ENCODE peak calls at places on chromosomes 7 and 10, in nine cellular contexts. One of them, this sample, is unnamed.

GRCh38 chr7:70208236-70209063 is 610.2 kb downstream of the AUTS2 start:
- DNase-seq in hepatocyte: peak; percentile 61
- DNase-seq in adrenal gland: no peak
- DNase-seq in pancreas: no peak
- DNase-seq in cardiac muscle cell: peak; percentile 9
- DNase-seq in omental fat pad: no peak
- DNase-seq in body of pancreas: no peak
- DNase-seq in endothelial cell: no peak
- DNase-seq in Panc1: no peak
- DNase-seq in this sample: no peak

GRCh38 chr7:130872756-130873448 is 138.9 kb upstream of the KLF14 start:
- DNase-seq in hepatocyte: no peak
- DNase-seq in adrenal gland: no peak
- DNase-seq in pancreas: no peak
- DNase-seq in cardiac muscle cell: no peak
- DNase-seq in omental fat pad: no peak
- DNase-seq in body of pancreas: no peak
- DNase-seq in endothelial cell: no peak
- DNase-seq in Panc1: no peak
- DNase-seq in this sample: no peak

GRCh38 chr7:17299477-17299991 is 1.1 kb downstream of the AHR start:
- DNase-seq in hepatocyte: peak; percentile 15
- DNase-seq in adrenal gland: no peak
- DNase-seq in pancreas: peak; percentile 10
- DNase-seq in cardiac muscle cell: peak; percentile 55
- DNase-seq in omental fat pad: no peak
- DNase-seq in body of pancreas: no peak
- DNase-seq in endothelial cell: no peak
- DNase-seq in Panc1: no peak
- DNase-seq in this sample: no peak

GRCh38 chr10:77165445-77166316 is 471.9 kb downstream of the KCNMA1 start:
- DNase-seq in hepatocyte: peak; percentile 75
- DNase-seq in adrenal gland: peak; percentile 28
- DNase-seq in pancreas: peak; percentile 60
- DNase-seq in cardiac muscle cell: peak; percentile 72
- DNase-seq in omental fat pad: no peak
- DNase-seq in body of pancreas: peak; percentile 54
- DNase-seq in endothelial cell: peak; percentile 66
- DNase-seq in Panc1: peak; percentile 88
- DNase-seq in this sample: no peak

GRCh38 chr10:103433858-103434257 is 18.3 kb downstream of the CALHM2 start:
- DNase-seq in hepatocyte: no peak
- DNase-seq in adrenal gland: peak; percentile 69
- DNase-seq in pancreas: no peak
- DNase-seq in cardiac muscle cell: peak; percentile 86
- DNase-seq in omental fat pad: no peak
- DNase-seq in body of pancreas: no peak
- DNase-seq in endothelial cell: no peak
- DNase-seq in Panc1: no peak
- DNase-seq in this sample: no peak

GRCh38 chr10:63718453-63718852 is 197.3 kb downstream of the REEP3 start:
- DNase-seq in hepatocyte: no peak
- DNase-seq in adrenal gland: no peak
- DNase-seq in pancreas: no peak
- DNase-seq in cardiac muscle cell: no peak
- DNase-seq in omental fat pad: no peak
- DNase-seq in body of pancreas: no peak
- DNase-seq in endothelial cell: no peak
- DNase-seq in Panc1: no peak
- DNase-seq in this sample: no peak

GRCh38 chr7:144787127-144787526 is 48.7 kb downstream of the TPK1 start:
- DNase-seq in hepatocyte: no peak
- DNase-seq in adrenal gland: no peak
- DNase-seq in pancreas: no peak
- DNase-seq in cardiac muscle cell: no peak
- DNase-seq in omental fat pad: no peak
- DNase-seq in body of pancreas: no peak
- DNase-seq in endothelial cell: peak; percentile 5
- DNase-seq in Panc1: no peak
- DNase-seq in this sample: no peak

GRCh38 chr7:26508917-26509316 is 217.3 kb downstream of the SNX10 start:
- DNase-seq in hepatocyte: no peak
- DNase-seq in adrenal gland: no peak
- DNase-seq in pancreas: no peak
- DNase-seq in cardiac muscle cell: no peak
- DNase-seq in omental fat pad: no peak
- DNase-seq in body of pancreas: no peak
- DNase-seq in endothelial cell: no peak
- DNase-seq in Panc1: no peak
- DNase-seq in this sample: no peak

GRCh38 chr7:131843862-131844261 is 287.4 kb upstream of the PODXL start:
- DNase-seq in hepatocyte: peak; percentile 61
- DNase-seq in adrenal gland: no peak
- DNase-seq in pancreas: no peak
- DNase-seq in cardiac muscle cell: peak; percentile 35
- DNase-seq in omental fat pad: no peak
- DNase-seq in body of pancreas: no peak
- DNase-seq in endothelial cell: no peak
- DNase-seq in Panc1: no peak
- DNase-seq in this sample: no peak

GRCh38 chr7:43077732-43078391 is 34.6 kb upstream of the HECW1 start:
- DNase-seq in hepatocyte: peak; percentile 21
- DNase-seq in adrenal gland: no peak
- DNase-seq in pancreas: no peak
- DNase-seq in cardiac muscle cell: peak; percentile 64
- DNase-seq in omental fat pad: no peak
- DNase-seq in body of pancreas: no peak
- DNase-seq in endothelial cell: no peak
- DNase-seq in Panc1: no peak
- DNase-seq in this sample: no peak
- TF ChIP-seq CTCF in hepatocyte: no peak
- TF ChIP-seq CTCF in adrenal gland: no peak
- TF ChIP-seq CTCF in pancreas: no peak
- TF ChIP-seq CTCF in cardiac muscle cell: no peak
- TF ChIP-seq CTCF in omental fat pad: no peak
- TF ChIP-seq CTCF in body of pancreas: no peak
- TF ChIP-seq CTCF in endothelial cell: no peak
- TF ChIP-seq CTCF in Panc1: no peak
- TF ChIP-seq CTCF in this sample: no peak

DNA sequence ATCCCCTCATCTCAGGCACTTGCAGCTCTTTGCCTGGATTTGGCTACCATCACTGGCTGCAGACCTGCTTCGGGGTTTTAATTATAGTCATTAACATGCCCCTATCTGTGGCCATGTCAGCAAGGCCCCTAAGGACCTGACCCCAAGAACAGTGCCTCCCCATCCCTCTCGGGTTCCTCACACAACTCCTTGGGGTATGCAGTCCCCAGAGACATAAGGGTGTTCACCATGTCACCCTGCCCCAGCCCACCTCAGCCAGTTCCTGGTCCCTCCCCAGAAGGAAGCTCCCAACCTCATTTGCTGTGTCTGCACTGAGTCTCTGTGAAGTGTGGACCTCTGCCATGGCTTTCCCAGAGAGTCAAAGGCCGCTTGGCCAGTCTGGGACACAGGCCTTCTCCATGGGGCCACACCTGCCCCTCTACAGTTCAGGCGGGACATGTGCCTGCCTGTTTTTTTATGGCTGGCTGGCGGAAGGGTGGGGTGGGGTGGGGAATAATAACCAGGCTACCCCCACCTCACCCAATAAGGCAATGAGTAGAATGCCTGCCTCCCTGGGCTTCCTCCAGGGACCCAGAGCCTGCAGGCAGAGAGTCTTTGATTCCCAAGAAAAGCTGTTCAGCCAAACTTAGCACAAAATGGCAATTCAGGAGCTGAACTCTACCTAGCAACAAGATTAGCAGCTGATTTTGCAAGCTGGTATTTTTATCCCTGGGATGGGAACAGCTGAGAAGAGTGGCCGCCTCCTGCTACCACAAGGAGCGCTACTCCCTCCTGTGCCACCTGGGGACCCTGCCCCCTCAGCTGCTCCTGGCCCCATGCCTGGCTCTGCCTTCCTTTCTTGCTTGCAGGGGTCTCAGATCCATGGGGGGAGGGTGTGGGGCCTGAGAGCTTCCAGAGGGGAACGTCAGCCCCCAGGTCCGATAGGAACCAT is 23.7 kb upstream of the CAMK2B start:
- DNase-seq in hepatocyte: no peak
- DNase-seq in adrenal gland: no peak
- DNase-seq in pancreas: no peak
- DNase-seq in cardiac muscle cell: no peak
- DNase-seq in omental fat pad: no peak
- DNase-seq in body of pancreas: no peak
- DNase-seq in endothelial cell: no peak
- DNase-seq in Panc1: no peak
- DNase-seq in this sample: no peak
- TF ChIP-seq CTCF in hepatocyte: no peak
- TF ChIP-seq CTCF in adrenal gland: no peak
- TF ChIP-seq CTCF in pancreas: no peak
- TF ChIP-seq CTCF in cardiac muscle cell: no peak
- TF ChIP-seq CTCF in omental fat pad: no peak
- TF ChIP-seq CTCF in body of pancreas: no peak
- TF ChIP-seq CTCF in endothelial cell: no peak
- TF ChIP-seq CTCF in Panc1: no peak
- TF ChIP-seq CTCF in this sample: no peak

DNA sequence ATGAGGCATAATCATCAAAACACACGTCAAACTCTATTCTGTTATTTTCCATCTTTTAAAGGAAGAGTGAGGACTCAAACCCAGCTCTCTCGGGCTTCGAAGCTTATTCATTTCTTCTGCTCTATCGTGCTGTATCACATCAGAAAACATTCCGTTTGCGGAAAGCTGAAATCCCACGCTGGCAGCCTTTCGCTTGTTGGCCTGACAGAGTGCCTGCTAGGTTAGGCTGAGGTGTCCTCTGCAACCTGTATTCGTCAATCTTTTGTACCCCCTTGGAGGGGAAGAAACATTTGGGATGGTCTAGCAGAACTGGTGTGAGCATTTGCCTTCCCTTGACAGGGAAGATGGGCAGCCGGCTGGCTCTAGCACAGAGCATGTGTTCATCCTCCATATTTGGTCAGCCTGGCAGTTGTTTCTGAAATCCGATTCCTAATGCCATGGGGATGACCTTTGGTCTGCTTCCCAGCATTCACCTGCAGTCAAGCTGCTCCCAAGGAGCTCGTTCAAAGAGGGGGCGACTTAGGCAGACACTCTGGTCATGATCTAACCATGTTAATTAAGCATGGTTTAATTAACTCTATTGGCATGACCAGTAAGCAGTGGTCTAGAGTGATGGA is 55.2 kb downstream of the TACC2 start:
- DNase-seq in hepatocyte: peak; percentile 58
- DNase-seq in adrenal gland: no peak
- DNase-seq in pancreas: peak; percentile 68
- DNase-seq in cardiac muscle cell: no peak
- DNase-seq in omental fat pad: no peak
- DNase-seq in body of pancreas: peak; percentile 74
- DNase-seq in endothelial cell: no peak
- DNase-seq in Panc1: no peak
- DNase-seq in this sample: no peak
- TF ChIP-seq CTCF in hepatocyte: no peak
- TF ChIP-seq CTCF in adrenal gland: no peak
- TF ChIP-seq CTCF in pancreas: no peak
- TF ChIP-seq CTCF in cardiac muscle cell: no peak
- TF ChIP-seq CTCF in omental fat pad: no peak
- TF ChIP-seq CTCF in body of pancreas: no peak
- TF ChIP-seq CTCF in endothelial cell: no peak
- TF ChIP-seq CTCF in Panc1: no peak
- TF ChIP-seq CTCF in this sample: no peak

GRCh38 chr7:27905951-27906350 is 166.0 kb downstream of the TAX1BP1 start:
- DNase-seq in hepatocyte: no peak
- DNase-seq in adrenal gland: no peak
- DNase-seq in pancreas: no peak
- DNase-seq in cardiac muscle cell: no peak
- DNase-seq in omental fat pad: no peak
- DNase-seq in body of pancreas: no peak
- DNase-seq in endothelial cell: no peak
- DNase-seq in Panc1: no peak
- DNase-seq in this sample: no peak

GRCh38 chr7:27901028-27901760 is 161.2 kb downstream of the TAX1BP1 start:
- DNase-seq in hepatocyte: no peak
- DNase-seq in adrenal gland: no peak
- DNase-seq in pancreas: no peak
- DNase-seq in cardiac muscle cell: peak; percentile 54
- DNase-seq in omental fat pad: no peak
- DNase-seq in body of pancreas: no peak
- DNase-seq in endothelial cell: no peak
- DNase-seq in Panc1: no peak
- DNase-seq in this sample: no peak

GRCh38 chr7:27908534-27909165 is 168.7 kb downstream of the TAX1BP1 start:
- DNase-seq in hepatocyte: no peak
- DNase-seq in adrenal gland: no peak
- DNase-seq in pancreas: no peak
- DNase-seq in cardiac muscle cell: no peak
- DNase-seq in omental fat pad: no peak
- DNase-seq in body of pancreas: no peak
- DNase-seq in endothelial cell: no peak
- DNase-seq in Panc1: no peak
- DNase-seq in this sample: no peak

GRCh38 chr7:27910341-27910740 is 170.4 kb downstream of the TAX1BP1 start:
- DNase-seq in hepatocyte: no peak
- DNase-seq in adrenal gland: no peak
- DNase-seq in pancreas: no peak
- DNase-seq in cardiac muscle cell: no peak
- DNase-seq in omental fat pad: no peak
- DNase-seq in body of pancreas: no peak
- DNase-seq in endothelial cell: no peak
- DNase-seq in Panc1: no peak
- DNase-seq in this sample: no peak

GRCh38 chr7:27906385-27907091 is 166.6 kb downstream of the TAX1BP1 start:
- DNase-seq in hepatocyte: no peak
- DNase-seq in adrenal gland: no peak
- DNase-seq in pancreas: no peak
- DNase-seq in cardiac muscle cell: no peak
- DNase-seq in omental fat pad: no peak
- DNase-seq in body of pancreas: no peak
- DNase-seq in endothelial cell: no peak
- DNase-seq in Panc1: no peak
- DNase-seq in this sample: no peak
- TF ChIP-seq CTCF in hepatocyte: no peak
- TF ChIP-seq CTCF in adrenal gland: no peak
- TF ChIP-seq CTCF in pancreas: no peak
- TF ChIP-seq CTCF in cardiac muscle cell: no peak
- TF ChIP-seq CTCF in omental fat pad: no peak
- TF ChIP-seq CTCF in body of pancreas: no peak
- TF ChIP-seq CTCF in endothelial cell: no peak
- TF ChIP-seq CTCF in Panc1: no peak
- TF ChIP-seq CTCF in this sample: no peak

This sample was measured in esophagus squamous epithelium.